ENCODE peak calls at places on chromosomes 16 and 17, in four cellular contexts. X, L, V and D are unnamed samples.

GRCh38 chr17:57810740-57811632 is 38.9 kb downstream of the MRPS23 start:
- DNase-seq in L (peak; percentile 52), X (no peak), V (no peak), D (no peak)

GRCh38 chr16:17302620-17303019 is 168.1 kb downstream of the XYLT1 start:
- DNase-seq in X (no peak), L (no peak), V (no peak), D (no peak)

GRCh38 chr17:67322039-67322787 is 44.2 kb downstream of the PSMD12 start:
- DNase-seq in V (no peak), X (no peak), L (no peak), D (no peak)

GRCh38 chr16:19396555-19397011 is 21.1 kb upstream of the TMC5 start:
- DNase-seq in L (no peak), X (no peak), V (peak; percentile 87), D (no peak)

GRCh38 chr16:88965826-88966480 is 11.1 kb downstream of the CBFA2T3 start:
- DNase-seq in V (no peak), L (no peak), X (no peak), D (no peak)

GRCh38 chr17:76314392-76315227 is 6.5 kb upstream of the QRICH2 start:
- DNase-seq in L (no peak), V (no peak), X (peak; percentile 88), D (no peak)

GRCh38 chr16:57591086-57591869 is 37.2 kb upstream of the ADGRG1 start:
- DNase-seq in V (peak; percentile 81), X (peak; percentile 74), L (peak; percentile 52), D (peak; percentile 37)

GRCh38 chr16:679808-680624 is at the start of gene STUB1:
- DNase-seq in L (peak; percentile 90), X (peak; percentile 90), V (peak; percentile 89), D (peak; percentile 82)

GRCh38 chr17:72538921-72539352 is 418.1 kb downstream of the SOX9 start:
- DNase-seq in X (no peak), L (no peak), V (peak; percentile 63), D (no peak)

GRCh38 chr16:27640277-27640600 is 90.3 kb downstream of the KATNIP start:
- DNase-seq in V (no peak), X (no peak), L (no peak), D (no peak)

GRCh38 chr16:3546990-3547682 is 30.1 kb downstream of the NLRC3 start:
- DNase-seq in X (no peak), L (no peak), V (no peak), D (no peak)

GRCh38 chr17:28738680-28739384 is 5.0 kb upstream of the TRAF4 start:
- DNase-seq in L (no peak), X (no peak), V (no peak), D (no peak)

GRCh38 chr16:85623997-85624601 is 11.0 kb downstream of the GSE1 start:
- DNase-seq in V (no peak), L (no peak), X (no peak), D (no peak)

GRCh38 chr17:9465216-9465921 is 110.3 kb downstream of the STX8 start:
- DNase-seq in L (no peak), X (peak; percentile 86), V (no peak), D (no peak)

GRCh38 chr17:1108810-1109605 is 70.8 kb downstream of the ABR start:
- DNase-seq in X (peak; percentile 42), V (peak; percentile 71), L (peak; percentile 59), D (peak; percentile 69)

GRCh38 chr16:46923513-46924295 is 39.5 kb downstream of the GPT2 start:
- DNase-seq in V (no peak), L (no peak), X (no peak), D (no peak)

GRCh38 chr17:65514541-65514940 is 46.9 kb downstream of the AXIN2 start:
- DNase-seq in V (no peak), X (no peak), L (no peak), D (no peak)

DNA sequence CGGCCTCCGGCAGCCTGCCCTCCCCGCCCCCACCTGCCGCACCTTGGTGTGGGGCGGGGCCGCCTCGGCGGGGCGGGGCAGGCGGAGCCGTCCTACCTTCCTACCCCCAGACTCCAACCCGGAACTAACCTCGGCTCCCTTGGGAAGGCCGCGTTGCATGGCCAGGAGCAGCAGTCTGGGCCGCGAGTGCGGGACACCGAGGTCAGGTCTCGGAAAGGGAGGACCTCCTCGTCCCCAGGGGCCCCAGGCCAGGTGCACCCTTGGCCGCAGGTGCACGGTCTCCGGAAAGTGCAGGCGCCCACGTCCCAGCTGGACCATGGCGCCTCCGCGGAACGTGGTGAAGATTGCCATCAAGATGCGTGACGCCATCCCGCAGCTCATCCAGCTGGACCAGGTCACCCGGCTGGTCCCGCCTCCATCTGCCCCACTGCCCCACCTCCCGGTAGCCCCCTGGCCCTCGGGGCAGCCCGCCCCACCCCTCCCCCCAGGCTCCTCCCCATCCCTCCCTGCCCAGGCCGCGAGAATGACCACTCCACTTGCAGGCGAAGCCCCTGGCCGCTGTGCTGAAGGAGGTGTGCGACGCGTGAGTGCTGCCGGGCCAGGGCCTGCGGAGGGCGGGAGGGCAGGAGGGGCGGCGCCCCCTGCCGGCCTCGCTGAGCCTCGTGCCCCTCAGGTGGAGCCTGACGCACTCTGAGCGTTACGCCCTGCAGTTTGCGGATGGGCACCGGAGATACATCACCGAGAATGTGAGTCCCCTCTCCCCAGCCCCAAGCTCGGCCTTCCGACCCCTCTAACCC is at the start of gene ELMO3:
- DNase-seq in L (no peak), V (peak; percentile 86), X (no peak), D (no peak)
- TF ChIP-seq CTCF in L (peak; percentile 7), V (no peak), X (peak; percentile 28), D (no peak)

GRCh38 chr16:55001931-55002330 is 71.3 kb downstream of the IRX5 start:
- DNase-seq in L (no peak), V (no peak), X (no peak), D (no peak)

GRCh38 chr16:55000595-55000994 is 69.9 kb downstream of the IRX5 start:
- DNase-seq in V (no peak), L (no peak), X (no peak), D (no peak)

GRCh38 chr16:55003306-55003705 is 72.6 kb downstream of the IRX5 start:
- DNase-seq in L (no peak), X (no peak), V (no peak), D (no peak)

GRCh38 chr16:55008836-55009510 is 78.3 kb downstream of the IRX5 start:
- DNase-seq in X (no peak), V (no peak), L (no peak), D (no peak)

DNA sequence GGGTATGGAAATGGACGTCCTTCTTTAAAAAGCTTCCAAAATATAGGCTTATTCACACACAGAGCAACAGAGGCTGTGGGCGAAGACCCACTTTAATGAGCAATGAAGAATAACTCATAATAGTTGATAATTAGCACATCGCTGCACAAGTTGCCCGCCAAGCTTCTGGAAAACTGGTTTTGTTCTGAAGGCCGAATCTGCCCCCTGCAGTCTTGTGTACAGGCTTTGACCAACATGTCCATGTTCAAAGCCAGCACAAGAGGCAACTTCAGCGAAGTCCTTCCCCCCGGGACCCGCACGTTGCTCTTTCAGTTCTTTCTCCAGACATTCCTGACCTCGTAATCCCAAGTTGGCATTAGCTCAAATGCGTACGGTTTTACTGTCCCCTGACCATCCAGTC is 73.3 kb downstream of the IRX5 start:
- DNase-seq in L (no peak), V (no peak), X (no peak), D (no peak)
- H3K4me1 ChIP-seq in L (no peaks in the 10 kb centered on the region), V (no peaks in the 10 kb centered on the region), X (no peaks in the 10 kb centered on the region), D (no peaks in the 10 kb centered on the region)

DNA sequence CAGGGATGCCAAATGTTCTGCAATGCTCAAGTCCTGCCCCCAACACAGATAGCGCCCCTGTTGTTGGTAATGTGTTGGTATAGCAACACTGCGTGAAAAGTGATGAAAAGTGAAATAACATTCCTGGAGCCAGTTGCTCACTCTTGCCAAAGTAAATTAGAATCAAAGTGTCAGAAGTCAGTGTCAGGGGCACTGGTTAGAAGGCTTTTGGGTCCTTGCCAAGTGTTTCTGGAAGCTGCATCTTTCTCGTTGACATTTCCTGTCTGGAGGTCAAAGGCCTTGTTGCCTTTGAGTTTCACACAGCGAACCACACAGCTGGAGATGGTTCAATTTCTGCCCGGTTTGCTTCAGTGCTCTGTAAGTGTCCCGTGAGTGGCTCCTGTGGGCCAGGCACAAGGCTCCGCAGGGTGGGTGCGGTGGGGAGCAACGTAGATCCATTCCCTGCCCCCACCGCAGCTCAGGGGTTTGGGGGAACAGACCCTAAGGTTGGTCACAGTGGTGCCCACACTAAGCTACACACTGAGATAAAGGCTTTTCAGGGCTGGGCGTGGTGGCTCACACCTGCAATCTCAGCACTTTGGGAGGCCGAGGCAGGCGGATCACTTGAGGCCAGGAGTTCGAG is 3.6 kb upstream of the SLC16A5 start:
- DNase-seq in L (no peak), X (peak; percentile 60), V (no peak), D (no peak)
- H3K27ac ChIP-seq in L (no peak overlapping the region), X (no peak overlapping the region), V (no peak overlapping the region), D (no peak overlapping the region)

DNA sequence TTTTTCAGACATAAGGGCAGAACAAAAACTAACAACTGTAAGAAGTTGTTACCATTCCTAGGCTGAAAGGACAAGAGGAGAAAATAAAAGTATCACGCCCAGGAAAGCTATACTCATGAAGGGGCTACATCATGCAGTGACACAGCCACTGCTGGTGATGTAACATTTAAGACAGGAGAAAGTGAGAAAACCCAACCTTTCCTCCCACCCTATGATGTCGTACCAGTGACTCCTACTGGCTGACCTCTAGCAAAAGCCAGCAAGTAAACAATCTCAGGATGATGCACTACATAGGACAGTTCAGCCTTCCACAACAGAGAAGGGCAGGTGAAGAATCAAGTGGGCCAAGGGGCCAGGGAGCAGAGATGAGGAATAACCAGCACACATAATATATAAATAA is 14.0 kb upstream of the OR1E2 start:
- DNase-seq in L (no peak), V (no peak), X (no peak), D (no peak)
- TF ChIP-seq CTCF in L (no peak), V (no peak), X (no peak), D (no peak)